ENCODE peak calls at places on chromosome 18, in four cellular contexts. W, J, G and V are unnamed samples.

GRCh38 chr18:66316708-66317107 is 287.2 kb downstream of the CDH19 start:
- DNase-seq in W (no peak), J (no peak), G (no peak), V (no peak)

GRCh38 chr18:37661061-37661460 is 95.5 kb upstream of the CELF4 start:
- DNase-seq in W (no peak), J (no peak), G (no peak), V (no peak)

GRCh38 chr18:79523221-79523737 is 127.5 kb downstream of the NFATC1 start:
- DNase-seq in W (peak; percentile 62), J (peak; percentile 46), G (no peak), V (no peak)

GRCh38 chr18:7647500-7647899 is 80.4 kb downstream of the PTPRM start:
- DNase-seq in W (no peak), J (no peak), G (no peak), V (no peak)

GRCh38 chr18:13207274-13207673 is 11.3 kb upstream of the LDLRAD4 start:
- DNase-seq in W (no peak), J (no peak), G (no peak), V (no peak)

GRCh38 chr18:74994502-74995403 is 214.2 kb downstream of the PTGR3 start:
- DNase-seq in W (no peak), J (no peak), G (peak; percentile 25), V (peak; percentile 8)

GRCh38 chr18:45518770-45519169 is 96.5 kb upstream of the SLC14A2 start:
- DNase-seq in W (no peak), J (no peak), G (no peak), V (no peak)

GRCh38 chr18:11991021-11991770 is 9.9 kb downstream of the IMPA2 start:
- DNase-seq in W (no peak), J (peak; percentile 58), G (no peak), V (no peak)

GRCh38 chr18:7459851-7460774 is 107.0 kb upstream of the PTPRM start:
- DNase-seq in W (no peak), J (no peak), G (no peak), V (no peak)

GRCh38 chr18:46281185-46282176 is 177.3 kb downstream of the HAUS1 start:
- DNase-seq in W (peak; percentile 51), J (peak; percentile 82), G (no peak), V (peak; percentile 60)

GRCh38 chr18:80009661-80010550 is 21.5 kb upstream of the TXNL4A start:
- DNase-seq in W (no peak), J (no peak), G (peak; percentile 17), V (no peak)

GRCh38 chr18:1488957-1489356 is 584.3 kb downstream of the ADCYAP1 start:
- DNase-seq in W (no peak), J (no peak), G (no peak), V (no peak)

GRCh38 chr18:62436636-62437519 is 85.9 kb upstream of the ZCCHC2 start:
- DNase-seq in W (no peak), J (peak; percentile 85), G (no peak), V (no peak)

GRCh38 chr18:37499913-37500312 is 65.7 kb downstream of the CELF4 start:
- DNase-seq in W (no peak), J (no peak), G (no peak), V (no peak)

GRCh38 chr18:33577688-33578370 is at the start of gene ASXL3:
- DNase-seq in W (no peak), J (peak; percentile 84), G (no peak), V (peak; percentile 24)

GRCh38 chr18:69217271-69217670 is 183.4 kb upstream of the DOK6 start:
- DNase-seq in W (no peak), J (no peak), G (no peak), V (no peak)